ENCODE peak calls at places on chromosomes 5 and 9, in six cellular contexts. Y is CD4-positive, alpha-beta T cell; U is suprapubic skin; V is fibroblast of lung; K is caudate nucleus; T is IMR-90. X is an unnamed sample.

GRCh38 chr5:140357731-140358093 is 2.3 kb upstream of the SLC4A9 start:
- DNase-seq in K (peak), Y (peak), U (peak), V (peak), T (peak), X (peak)

GRCh38 chr5:169772688-169773087 is 135.6 kb downstream of the DOCK2 start:
- DNase-seq in Y (no peak), U (no peak), V (no peak), K (no peak), T (peak), X (no peak)

GRCh38 chr5:67997148-67997547 is 218.4 kb upstream of the PIK3R1 start:
- DNase-seq in T (no peak), Y (no peak), K (no peak), V (no peak), U (no peak), X (no peak)

GRCh38 chr9:131666779-131667178 is 73.1 kb downstream of the RAPGEF1 start:
- DNase-seq in U (no peak), Y (peak), V (no peak), K (no peak), T (no peak), X (no peak)

GRCh38 chr9:29078063-29078660 is 1504.9 kb upstream of the C9orf72 start:
- DNase-seq in K (peak), Y (no peak), U (no peak), V (peak), T (no peak), X (no peak)

GRCh38 chr9:98607152-98607551 is 101.6 kb downstream of the GABBR2 start:
- DNase-seq in V (peak), T (peak), Y (no peak), K (no peak), U (no peak), X (no peak)

GRCh38 chr5:178387856-178388190 is 155.2 kb upstream of the PHYKPL start:
- DNase-seq in K (no peak), T (no peak), V (no peak), U (peak), Y (no peak), X (no peak)

GRCh38 chr9:132995121-132995420 is 16.6 kb downstream of the GFI1B start:
- DNase-seq in T (no peak), V (no peak), Y (no peak), K (no peak), U (no peak), X (no peak)

GRCh38 chr9:127539982-127540663 is 72.0 kb upstream of the STXBP1 start:
- DNase-seq in T (no peak), U (no peak), K (no peak), Y (no peak), V (no peak), X (no peak)

GRCh38 chr9:127539259-127539981 is 72.7 kb upstream of the STXBP1 start:
- DNase-seq in K (no peak), U (no peak), Y (no peak), V (peak), T (peak), X (no peak)

GRCh38 chr9:127541865-127542264 is 70.2 kb upstream of the STXBP1 start:
- DNase-seq in T (no peak), V (no peak), U (no peak), K (no peak), Y (no peak), X (no peak)

GRCh38 chr9:127541176-127541575 is 70.9 kb upstream of the STXBP1 start:
- DNase-seq in U (no peak), V (no peak), T (no peak), K (no peak), Y (no peak), X (no peak)

DNA sequence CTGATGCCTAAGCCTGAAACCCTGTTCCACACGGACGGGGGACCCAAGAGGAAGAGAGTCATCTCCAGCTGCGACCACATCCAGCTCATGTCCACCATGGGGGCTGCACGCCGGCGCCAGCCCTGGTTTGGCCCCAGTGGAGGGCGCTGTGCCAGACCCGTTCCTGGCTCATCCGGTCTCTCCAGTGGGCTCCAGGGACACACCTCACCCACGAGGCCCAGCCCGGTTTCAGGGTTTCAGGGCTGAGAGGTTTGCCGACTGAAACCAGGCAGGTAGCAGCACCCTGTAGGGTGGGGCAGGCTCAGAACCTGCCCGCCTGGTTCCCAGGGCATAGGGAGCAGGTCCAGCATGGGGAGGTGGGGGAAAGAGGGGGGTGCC is 71.4 kb upstream of the STXBP1 start:
- DNase-seq in K (no peak), T (no peak), V (no peak), Y (no peak), U (no peak), X (no peak)
- H3K27ac ChIP-seq in K (no peak), T (peak), V (peak), Y (no peak), U (peak), X (no peak)

GRCh38 chr9:135904121-135904520 is 3.2 kb downstream of the CAMSAP1 start:
- DNase-seq in T (no peak), V (no peak), Y (no peak), K (no peak), U (peak), X (no peak)

GRCh38 chr9:135901826-135902225 is 5.5 kb downstream of the CAMSAP1 start:
- DNase-seq in U (no peak), K (no peak), V (no peak), T (no peak), Y (no peak), X (no peak)

GRCh38 chr9:135901036-135901758 is 6.1 kb downstream of the CAMSAP1 start:
- DNase-seq in K (no peak), V (no peak), T (no peak), Y (no peak), U (no peak), X (no peak)

GRCh38 chr9:135903358-135903656 is 4.0 kb downstream of the CAMSAP1 start:
- DNase-seq in T (no peak), K (no peak), V (no peak), Y (no peak), U (no peak), X (no peak)

GRCh38 chr9:135902655-135903357 is 4.5 kb downstream of the CAMSAP1 start:
- DNase-seq in Y (no peak), K (no peak), U (no peak), T (no peak), V (no peak), X (no peak)
- H3K27ac ChIP-seq in Y (no peak), K (no peak), U (no peak), T (no peak), V (no peak), X (no peak)

GRCh38 chr5:53166101-53166500 is 56.5 kb upstream of the MOCS2 start:
- DNase-seq in V (peak), Y (no peak), K (no peak), U (no peak), T (no peak), X (no peak)
- H3K27ac ChIP-seq in V (no peak), Y (no peak), K (no peak), U (no peak), T (no peak), X (no peak)

GRCh38 chr9:93023521-93023815 is 35.0 kb upstream of the SUSD3 start:
- DNase-seq in V (no peak), Y (no peak), K (no peak), T (no peak), U (no peak), X (no peak)

GRCh38 chr9:93025736-93026135 is 32.8 kb upstream of the SUSD3 start:
- DNase-seq in Y (no peak), U (no peak), T (no peak), V (no peak), K (no peak), X (no peak)

GRCh38 chr9:93026640-93027039 is 31.9 kb upstream of the SUSD3 start:
- DNase-seq in V (no peak), Y (no peak), T (no peak), K (no peak), U (no peak), X (no peak)

GRCh38 chr9:93024646-93024910 is 33.9 kb upstream of the SUSD3 start:
- DNase-seq in V (no peak), T (no peak), U (no peak), K (no peak), Y (no peak), X (no peak)

DNA sequence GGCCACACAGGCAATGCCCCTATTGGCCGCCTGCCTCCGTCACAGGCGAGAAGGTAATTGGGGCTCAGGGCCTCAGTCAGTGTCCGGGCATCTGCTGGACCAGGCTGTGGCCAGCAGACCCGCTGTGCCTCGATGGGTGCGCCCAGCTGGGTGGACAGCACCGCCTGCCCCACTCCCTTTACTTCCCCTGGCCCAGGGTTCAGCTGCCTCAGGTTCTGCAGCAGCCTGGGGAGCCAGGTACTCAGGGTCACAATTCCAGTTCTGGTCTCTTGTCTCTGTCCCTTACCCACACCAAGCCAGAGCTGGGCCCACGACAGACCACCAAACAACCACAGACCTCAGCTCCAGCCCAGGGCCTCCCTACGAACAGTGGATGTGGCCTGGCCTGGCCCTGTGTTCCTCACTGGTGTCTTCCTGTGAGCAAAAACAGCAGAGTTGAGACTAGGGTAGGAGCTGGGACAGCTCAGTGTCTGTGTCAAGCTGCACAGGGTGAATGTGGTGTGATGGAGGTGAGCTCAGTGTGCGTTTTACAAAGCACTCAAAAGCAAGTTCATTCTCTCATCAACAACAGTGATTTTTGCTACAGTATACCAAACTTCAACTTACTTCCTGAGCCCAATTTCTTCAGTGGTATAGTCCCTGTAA is 33.4 kb upstream of the SUSD3 start:
- DNase-seq in U (no peak), Y (no peak), V (no peak), T (no peak), K (no peak), X (no peak)
- H3K27ac ChIP-seq in U (no peak), Y (peak), V (no peak), T (no peak), K (no peak), X (no peak)

GRCh38 chr5:54013556-54014157 is 296.7 kb downstream of the ARL15 start:
- DNase-seq in U (no peak), Y (no peak), T (peak), K (no peak), V (peak), X (no peak)
- H3K27ac ChIP-seq in U (no peak), Y (no peak), T (no peak), K (no peak), V (peak), X (no peak)

GRCh38 chr9:121318631-121319393 is 50.9 kb downstream of the GSN start:
- DNase-seq in V (no peak), K (no peak), Y (no peak), U (no peak), T (no peak), X (no peak)
- H3K27ac ChIP-seq in V (no peak), K (no peak), Y (no peak), U (peak), T (peak), X (peak)

DNA sequence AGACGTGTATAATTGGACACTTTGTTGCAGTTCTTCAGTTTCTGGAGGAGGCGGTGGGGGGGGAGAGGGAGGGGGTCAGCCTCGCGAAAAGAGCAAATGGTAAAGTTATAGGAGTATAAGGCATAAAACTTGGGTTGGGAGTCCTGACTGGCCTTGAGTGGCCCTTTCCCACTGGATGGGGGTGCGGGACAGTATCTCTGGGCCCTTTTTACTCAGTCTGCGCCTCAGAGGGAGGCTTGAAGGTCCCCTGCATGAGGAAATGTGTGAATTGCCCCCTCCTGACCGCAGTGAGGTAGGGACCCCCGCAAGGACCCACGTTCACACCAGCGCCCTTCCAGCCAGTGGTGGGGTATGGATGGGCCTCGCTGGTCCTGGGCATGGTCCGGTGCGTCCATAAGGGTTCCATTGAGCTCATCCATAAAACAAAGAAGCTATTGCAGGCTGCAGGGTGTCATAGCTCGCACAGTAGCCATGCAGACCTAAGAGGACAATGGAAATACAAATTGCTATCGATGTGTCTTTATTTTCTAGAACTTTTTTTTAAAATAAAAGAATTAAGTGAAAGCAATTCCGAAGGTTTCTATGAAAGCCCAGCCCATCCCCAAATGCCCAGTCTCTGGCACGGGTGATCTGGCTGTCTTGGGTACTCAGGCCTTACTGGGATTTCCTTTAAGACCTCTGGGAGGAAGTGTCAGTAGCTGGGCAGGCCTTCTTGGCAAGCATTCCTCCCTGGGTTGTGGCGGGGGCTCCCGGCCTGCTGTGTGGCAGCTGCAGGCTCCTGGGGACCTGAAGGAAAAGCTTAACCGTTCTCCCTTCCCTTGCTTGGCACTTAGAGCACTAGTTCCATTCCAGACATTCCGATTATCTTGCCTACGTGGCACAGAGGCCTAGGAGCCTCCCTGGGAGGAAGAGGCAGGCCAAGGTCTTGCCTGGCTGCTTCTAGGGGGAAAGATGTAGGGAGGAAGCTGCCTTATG is 1.4 kb upstream of the SEMA5A start:
- DNase-seq in T (peak), U (no peak), V (peak), K (no peak), Y (no peak), X (peak)
- H3K27ac ChIP-seq in T (peak), U (peak), V (peak), K (peak), Y (no peak), X (peak)

DNA sequence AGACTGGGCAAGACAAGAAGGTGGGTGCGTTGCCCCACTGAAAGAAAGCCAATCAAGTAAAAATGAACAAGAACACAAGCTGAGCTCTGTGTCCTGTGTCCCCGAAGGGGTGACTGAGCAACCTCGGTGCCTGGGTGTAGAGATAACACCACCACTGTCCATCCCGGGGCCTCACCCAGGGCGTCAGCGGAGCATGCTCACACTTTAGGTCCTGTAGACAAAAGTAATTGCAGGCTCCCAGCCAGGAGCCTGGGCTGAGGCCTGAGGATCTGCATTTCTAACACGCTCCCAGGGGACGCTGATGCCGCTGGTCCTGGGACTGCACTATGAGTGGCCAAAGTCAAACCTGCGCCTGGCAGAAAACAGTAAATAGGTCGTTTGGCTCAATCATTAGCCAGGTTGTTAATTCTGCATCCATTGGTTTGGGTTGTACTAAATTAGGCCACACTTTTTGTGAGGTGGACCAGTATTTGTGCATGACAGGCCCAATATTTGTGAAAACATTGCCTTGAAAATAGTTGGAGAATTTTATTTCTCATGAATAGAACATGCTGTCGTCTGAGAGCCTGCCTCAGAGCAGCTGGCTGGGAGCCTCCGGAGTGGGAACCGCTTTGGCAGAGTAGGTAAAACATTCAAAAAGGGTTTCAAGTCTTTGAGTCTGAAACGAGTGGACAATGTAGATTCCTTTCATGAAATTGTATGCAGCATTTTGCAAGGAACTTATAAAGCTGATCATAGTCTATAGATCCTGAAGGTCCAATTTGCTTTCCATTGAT is 38.3 kb downstream of the ANKRD33B start:
- DNase-seq in U (no peak), K (peak), T (no peak), V (no peak), Y (no peak), X (peak)
- H3K27ac ChIP-seq in U (peak), K (peak), T (no peak), V (no peak), Y (no peak), X (peak)

DNA sequence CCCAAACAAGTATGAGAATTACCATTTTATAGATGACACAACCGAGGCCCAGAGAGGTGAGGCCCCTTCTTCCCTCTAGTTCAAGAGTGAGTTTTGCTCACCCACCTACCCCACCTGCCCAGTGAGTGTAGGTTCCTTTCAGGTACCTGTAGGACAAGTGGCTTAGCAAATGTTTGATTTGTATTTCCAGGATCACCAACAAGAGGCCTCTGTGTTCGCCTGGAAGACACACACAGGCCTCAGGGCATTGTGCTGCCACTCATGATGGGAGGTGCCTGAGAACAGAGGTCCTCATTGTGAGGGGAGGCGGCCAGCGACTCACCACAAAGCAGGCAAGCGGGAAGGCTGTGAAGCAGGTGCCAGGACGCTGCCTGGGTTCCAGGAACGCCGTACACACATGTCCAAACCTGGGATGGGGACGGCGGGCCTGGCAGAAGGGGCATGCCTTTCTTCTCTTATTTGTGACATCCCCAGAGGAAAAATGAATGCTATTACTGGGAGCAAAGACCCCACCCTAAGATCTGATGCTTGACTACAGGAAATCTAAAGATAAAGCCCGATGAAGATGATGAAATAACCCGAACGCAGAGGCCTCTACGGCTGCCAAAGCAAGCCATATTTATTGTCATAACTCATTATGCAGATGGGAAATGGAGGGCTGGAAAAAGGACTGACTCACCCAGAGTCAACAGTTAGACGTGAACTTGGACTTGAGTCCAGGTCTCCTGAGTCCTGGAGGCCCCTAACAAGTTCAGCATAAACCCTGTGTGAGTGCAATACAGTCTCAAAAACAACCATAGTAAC is 60.2 kb upstream of the SLC25A51 start:
- DNase-seq in V (peak), T (peak), Y (no peak), U (no peak), K (peak), X (peak)
- H3K27ac ChIP-seq in V (peak), T (peak), Y (no peak), U (peak), K (peak), X (peak)